ENCODE peak calls at places on chromosomes 6 and 20, in ten cellular contexts. One of them, this sample, is unnamed.
A peak's percentile ranks its signal among the peaks of the same experiment; 100 is the strongest.

GRCh38 chr20:14986026-14986655 is 648.7 kb upstream of the FLRT3 start:
- DNase-seq in heart right ventricle: no peak
- DNase-seq in fibroblast of mammary gland: no peak
- DNase-seq in AG10803: no peak
- DNase-seq in A549: peak; percentile 98
- DNase-seq in glutamatergic neuron: no peak
- DNase-seq in pancreas: no peak
- DNase-seq in PC-3: peak; percentile 96
- DNase-seq in cardiac fibroblast: peak; percentile 14
- DNase-seq in GM12878: no peak
- DNase-seq in this sample: no peak

GRCh38 chr6:72776456-72776855 is 154.6 kb downstream of the KCNQ5 start:
- DNase-seq in heart right ventricle: no peak
- DNase-seq in fibroblast of mammary gland: no peak
- DNase-seq in AG10803: no peak
- DNase-seq in A549: no peak
- DNase-seq in glutamatergic neuron: no peak
- DNase-seq in pancreas: no peak
- DNase-seq in PC-3: no peak
- DNase-seq in cardiac fibroblast: no peak
- DNase-seq in GM12878: no peak
- DNase-seq in this sample: no peak

GRCh38 chr6:140460267-140460666 is 1085.8 kb upstream of the CITED2 start:
- DNase-seq in heart right ventricle: no peak
- DNase-seq in fibroblast of mammary gland: no peak
- DNase-seq in AG10803: no peak
- DNase-seq in A549: no peak
- DNase-seq in glutamatergic neuron: no peak
- DNase-seq in pancreas: no peak
- DNase-seq in PC-3: no peak
- DNase-seq in cardiac fibroblast: no peak
- DNase-seq in GM12878: no peak
- DNase-seq in this sample: no peak

GRCh38 chr20:23622839-23623343 is 14.9 kb downstream of the CST3 start:
- DNase-seq in heart right ventricle: peak; percentile 63
- DNase-seq in fibroblast of mammary gland: peak; percentile 99
- DNase-seq in AG10803: peak; percentile 91
- DNase-seq in A549: peak; percentile 80
- DNase-seq in glutamatergic neuron: peak; percentile 71
- DNase-seq in pancreas: no peak
- DNase-seq in PC-3: peak; percentile 92
- DNase-seq in cardiac fibroblast: peak; percentile 96
- DNase-seq in GM12878: no peak
- DNase-seq in this sample: no peak

GRCh38 chr6:41167173-41167963 is 4.5 kb upstream of the TREM2 start:
- DNase-seq in heart right ventricle: no peak
- DNase-seq in fibroblast of mammary gland: peak; percentile 16
- DNase-seq in AG10803: no peak
- DNase-seq in A549: no peak
- DNase-seq in glutamatergic neuron: no peak
- DNase-seq in pancreas: no peak
- DNase-seq in PC-3: peak; percentile 33
- DNase-seq in cardiac fibroblast: peak; percentile 15
- DNase-seq in GM12878: no peak
- DNase-seq in this sample: no peak

GRCh38 chr6:151067684-151068596 is 171.8 kb upstream of the AKAP12 start:
- DNase-seq in heart right ventricle: peak; percentile 66
- DNase-seq in fibroblast of mammary gland: peak; percentile 99
- DNase-seq in AG10803: peak; percentile 97
- DNase-seq in A549: peak; percentile 99
- DNase-seq in glutamatergic neuron: no peak
- DNase-seq in pancreas: no peak
- DNase-seq in PC-3: peak; percentile 97
- DNase-seq in cardiac fibroblast: peak; percentile 94
- DNase-seq in GM12878: no peak
- DNase-seq in this sample: no peak

GRCh38 chr6:164532546-164533362 is 776.7 kb downstream of the C6orf118 start:
- DNase-seq in heart right ventricle: no peak
- DNase-seq in fibroblast of mammary gland: no peak
- DNase-seq in AG10803: no peak
- DNase-seq in A549: no peak
- DNase-seq in glutamatergic neuron: no peak
- DNase-seq in pancreas: no peak
- DNase-seq in PC-3: no peak
- DNase-seq in cardiac fibroblast: no peak
- DNase-seq in GM12878: no peak
- DNase-seq in this sample: no peak

GRCh38 chr20:44186674-44187053 is 324 bp downstream of the JPH2 start:
- DNase-seq in heart right ventricle: no peak
- DNase-seq in fibroblast of mammary gland: no peak
- DNase-seq in AG10803: no peak
- DNase-seq in A549: no peak
- DNase-seq in glutamatergic neuron: no peak
- DNase-seq in pancreas: no peak
- DNase-seq in PC-3: no peak
- DNase-seq in cardiac fibroblast: no peak
- DNase-seq in GM12878: no peak
- DNase-seq in this sample: no peak

GRCh38 chr6:20877008-20877937 is 343.0 kb downstream of the CDKAL1 start:
- DNase-seq in heart right ventricle: no peak
- DNase-seq in fibroblast of mammary gland: peak; percentile 97
- DNase-seq in AG10803: peak; percentile 89
- DNase-seq in A549: peak; percentile 83
- DNase-seq in glutamatergic neuron: no peak
- DNase-seq in pancreas: peak; percentile 57
- DNase-seq in PC-3: peak; percentile 98
- DNase-seq in cardiac fibroblast: peak; percentile 78
- DNase-seq in GM12878: peak; percentile 89
- DNase-seq in this sample: no peak

GRCh38 chr6:7243188-7243942 is 69.6 kb downstream of the SSR1 start:
- DNase-seq in heart right ventricle: no peak
- DNase-seq in fibroblast of mammary gland: peak; percentile 70
- DNase-seq in AG10803: peak; percentile 58
- DNase-seq in A549: peak; percentile 48
- DNase-seq in glutamatergic neuron: no peak
- DNase-seq in pancreas: no peak
- DNase-seq in PC-3: peak; percentile 82
- DNase-seq in cardiac fibroblast: peak; percentile 73
- DNase-seq in GM12878: no peak
- DNase-seq in this sample: no peak

GRCh38 chr6:26520088-26520839 is 17.9 kb upstream of the HMGN4 start:
- DNase-seq in heart right ventricle: peak; percentile 59
- DNase-seq in fibroblast of mammary gland: no peak
- DNase-seq in AG10803: no peak
- DNase-seq in A549: no peak
- DNase-seq in glutamatergic neuron: peak; percentile 37
- DNase-seq in pancreas: peak; percentile 64
- DNase-seq in PC-3: no peak
- DNase-seq in cardiac fibroblast: no peak
- DNase-seq in GM12878: no peak
- DNase-seq in this sample: no peak

GRCh38 chr20:1842281-1842680 is 52.9 kb upstream of the SIRPA start:
- DNase-seq in heart right ventricle: no peak
- DNase-seq in fibroblast of mammary gland: no peak
- DNase-seq in AG10803: no peak
- DNase-seq in A549: no peak
- DNase-seq in glutamatergic neuron: no peak
- DNase-seq in pancreas: no peak
- DNase-seq in PC-3: no peak
- DNase-seq in cardiac fibroblast: no peak
- DNase-seq in GM12878: no peak
- DNase-seq in this sample: no peak

GRCh38 chr6:108651781-108652227 is 91.1 kb downstream of the FOXO3 start:
- DNase-seq in heart right ventricle: no peak
- DNase-seq in fibroblast of mammary gland: peak; percentile 91
- DNase-seq in AG10803: peak; percentile 94
- DNase-seq in A549: no peak
- DNase-seq in glutamatergic neuron: no peak
- DNase-seq in pancreas: no peak
- DNase-seq in PC-3: peak; percentile 16
- DNase-seq in cardiac fibroblast: peak; percentile 88
- DNase-seq in GM12878: no peak
- DNase-seq in this sample: no peak

GRCh38 chr20:44931911-44932310 is 22.1 kb downstream of the PABPC1L start:
- DNase-seq in heart right ventricle: no peak
- DNase-seq in fibroblast of mammary gland: no peak
- DNase-seq in AG10803: no peak
- DNase-seq in A549: no peak
- DNase-seq in glutamatergic neuron: no peak
- DNase-seq in pancreas: no peak
- DNase-seq in PC-3: no peak
- DNase-seq in cardiac fibroblast: no peak
- DNase-seq in GM12878: no peak
- DNase-seq in this sample: no peak

GRCh38 chr6:118812972-118813371 is 81.0 kb upstream of the ASF1A start:
- DNase-seq in heart right ventricle: no peak
- DNase-seq in fibroblast of mammary gland: peak; percentile 49
- DNase-seq in AG10803: peak; percentile 6
- DNase-seq in A549: no peak
- DNase-seq in glutamatergic neuron: no peak
- DNase-seq in pancreas: no peak
- DNase-seq in PC-3: peak; percentile 19
- DNase-seq in cardiac fibroblast: no peak
- DNase-seq in GM12878: no peak
- DNase-seq in this sample: no peak
- TF ChIP-seq CTCF in heart right ventricle: no peak
- TF ChIP-seq CTCF in fibroblast of mammary gland: no peak
- TF ChIP-seq CTCF in AG10803: no peak
- TF ChIP-seq CTCF in A549: no peak
- TF ChIP-seq CTCF in glutamatergic neuron: no peak
- TF ChIP-seq CTCF in pancreas: no peak
- TF ChIP-seq CTCF in PC-3: no peak
- TF ChIP-seq CTCF in cardiac fibroblast: no peak
- TF ChIP-seq CTCF in GM12878: no peak
- TF ChIP-seq CTCF in this sample: no peak

GRCh38 chr6:163149535-163149848 is 265.0 kb upstream of the QKI start:
- DNase-seq in heart right ventricle: no peak
- DNase-seq in fibroblast of mammary gland: no peak
- DNase-seq in AG10803: no peak
- DNase-seq in A549: no peak
- DNase-seq in glutamatergic neuron: no peak
- DNase-seq in pancreas: no peak
- DNase-seq in PC-3: no peak
- DNase-seq in cardiac fibroblast: no peak
- DNase-seq in GM12878: no peak
- DNase-seq in this sample: no peak

GRCh38 chr6:163146036-163146435 is 268.5 kb upstream of the QKI start:
- DNase-seq in heart right ventricle: no peak
- DNase-seq in fibroblast of mammary gland: no peak
- DNase-seq in AG10803: peak; percentile 37
- DNase-seq in A549: no peak
- DNase-seq in glutamatergic neuron: no peak
- DNase-seq in pancreas: no peak
- DNase-seq in PC-3: no peak
- DNase-seq in cardiac fibroblast: no peak
- DNase-seq in GM12878: no peak
- DNase-seq in this sample: no peak

GRCh38 chr6:163151212-163151611 is 263.3 kb upstream of the QKI start:
- DNase-seq in heart right ventricle: no peak
- DNase-seq in fibroblast of mammary gland: no peak
- DNase-seq in AG10803: no peak
- DNase-seq in A549: no peak
- DNase-seq in glutamatergic neuron: no peak
- DNase-seq in pancreas: no peak
- DNase-seq in PC-3: no peak
- DNase-seq in cardiac fibroblast: no peak
- DNase-seq in GM12878: no peak
- DNase-seq in this sample: no peak

GRCh38 chr6:163148781-163149534 is 265.6 kb upstream of the QKI start:
- DNase-seq in heart right ventricle: no peak
- DNase-seq in fibroblast of mammary gland: no peak
- DNase-seq in AG10803: no peak
- DNase-seq in A549: no peak
- DNase-seq in glutamatergic neuron: no peak
- DNase-seq in pancreas: no peak
- DNase-seq in PC-3: no peak
- DNase-seq in cardiac fibroblast: no peak
- DNase-seq in GM12878: no peak
- DNase-seq in this sample: no peak

DNA sequence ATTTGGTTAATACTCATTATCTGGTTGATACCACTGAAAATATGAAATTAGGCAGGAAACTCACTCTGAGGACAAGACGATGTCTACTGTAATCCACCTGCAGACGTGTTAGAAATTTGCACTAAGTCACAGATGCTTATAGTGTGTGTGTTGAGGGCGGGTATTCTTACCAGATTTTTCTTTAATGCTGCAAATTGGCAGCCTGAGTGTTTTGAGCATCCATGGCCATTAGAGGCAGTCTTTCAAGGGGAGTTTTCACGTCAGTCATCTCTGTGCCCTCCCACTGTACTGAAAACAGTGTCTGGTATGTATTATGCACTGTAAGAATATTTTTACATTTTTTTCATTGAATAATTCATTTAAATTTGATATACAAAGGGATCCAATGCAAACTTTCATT is 266.5 kb upstream of the QKI start:
- DNase-seq in heart right ventricle: no peak
- DNase-seq in fibroblast of mammary gland: no peak
- DNase-seq in AG10803: no peak
- DNase-seq in A549: no peak
- DNase-seq in glutamatergic neuron: no peak
- DNase-seq in pancreas: no peak
- DNase-seq in PC-3: peak; percentile 8
- DNase-seq in cardiac fibroblast: peak; percentile 3
- DNase-seq in GM12878: no peak
- DNase-seq in this sample: no peak
- TF ChIP-seq CTCF in heart right ventricle: no peak
- TF ChIP-seq CTCF in fibroblast of mammary gland: no peak
- TF ChIP-seq CTCF in AG10803: no peak
- TF ChIP-seq CTCF in A549: no peak
- TF ChIP-seq CTCF in glutamatergic neuron: no peak
- TF ChIP-seq CTCF in pancreas: no peak
- TF ChIP-seq CTCF in PC-3: peak; percentile 39
- TF ChIP-seq CTCF in cardiac fibroblast: no peak
- TF ChIP-seq CTCF in GM12878: no peak
- TF ChIP-seq CTCF in this sample: no peak

DNA sequence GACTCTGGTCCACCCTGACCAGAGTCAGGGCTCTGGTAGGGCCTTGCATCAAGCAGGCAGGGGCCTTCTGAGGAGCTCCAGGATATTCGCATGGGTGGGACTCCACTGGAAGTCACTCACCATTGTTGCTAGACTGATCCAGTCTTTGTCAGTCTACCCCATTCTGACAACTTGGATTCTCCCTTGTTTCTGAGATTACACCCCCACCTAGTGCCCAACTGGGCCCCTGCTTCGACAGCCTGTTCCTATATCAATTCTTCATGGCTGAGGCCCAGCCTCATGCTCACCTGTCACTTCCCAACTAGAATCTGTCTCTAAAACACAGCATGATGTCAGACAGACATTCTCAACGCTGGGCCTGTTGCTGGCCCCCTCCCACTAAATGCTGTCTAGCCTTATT is 5.2 kb downstream of the SLC35D3 start:
- DNase-seq in heart right ventricle: no peak
- DNase-seq in fibroblast of mammary gland: no peak
- DNase-seq in AG10803: no peak
- DNase-seq in A549: peak; percentile 29
- DNase-seq in glutamatergic neuron: no peak
- DNase-seq in pancreas: no peak
- DNase-seq in PC-3: peak; percentile 6
- DNase-seq in cardiac fibroblast: peak; percentile 14
- DNase-seq in GM12878: no peak
- DNase-seq in this sample: no peak
- TF ChIP-seq CTCF in heart right ventricle: peak; percentile 35
- TF ChIP-seq CTCF in fibroblast of mammary gland: peak; percentile 23
- TF ChIP-seq CTCF in AG10803: peak; percentile 21
- TF ChIP-seq CTCF in A549: peak; percentile 30
- TF ChIP-seq CTCF in glutamatergic neuron: no peak
- TF ChIP-seq CTCF in pancreas: no peak
- TF ChIP-seq CTCF in PC-3: peak; percentile 28
- TF ChIP-seq CTCF in cardiac fibroblast: peak; percentile 29
- TF ChIP-seq CTCF in GM12878: peak; percentile 50
- TF ChIP-seq CTCF in this sample: no peak

GRCh38 chr6:127554435-127555006 is 22.5 kb upstream of the C6orf58 start:
- DNase-seq in heart right ventricle: no peak
- DNase-seq in fibroblast of mammary gland: peak; percentile 45
- DNase-seq in AG10803: peak; percentile 35
- DNase-seq in A549: peak; percentile 51
- DNase-seq in glutamatergic neuron: no peak
- DNase-seq in pancreas: no peak
- DNase-seq in PC-3: peak; percentile 62
- DNase-seq in cardiac fibroblast: peak; percentile 50
- DNase-seq in GM12878: no peak
- DNase-seq in this sample: no peak
- TF ChIP-seq CTCF in heart right ventricle: peak; percentile 37
- TF ChIP-seq CTCF in fibroblast of mammary gland: peak; percentile 56
- TF ChIP-seq CTCF in AG10803: peak; percentile 53
- TF ChIP-seq CTCF in A549: peak; percentile 78
- TF ChIP-seq CTCF in glutamatergic neuron: no peak
- TF ChIP-seq CTCF in pancreas: no peak
- TF ChIP-seq CTCF in PC-3: peak; percentile 72
- TF ChIP-seq CTCF in cardiac fibroblast: peak; percentile 60
- TF ChIP-seq CTCF in GM12878: peak; percentile 42
- TF ChIP-seq CTCF in this sample: no peak

This sample was measured in natural killer cell.